ENCODE peak calls at places on chromosomes 3 and 15, in seven cellular contexts. V, Q, S, W, Y, I and G are unnamed samples.
A peak's percentile ranks its signal among the peaks of the same experiment; 100 is the strongest.

GRCh38 chr3:49666592-49666991 is 7.6 kb upstream of the APEH start:
- DNase-seq in I (no peak), Y (no peak), S (no peak), W (no peak), Q (no peak), V (no peak), G (no peak)

GRCh38 chr15:25990245-25990644 is 127.1 kb upstream of the ATP10A start:
- DNase-seq in W (no peak), S (no peak), I (no peak), Q (no peak), Y (no peak), V (no peak), G (no peak)

GRCh38 chr3:132326251-132326650 is 9.0 kb downstream of the ACP3 start:
- DNase-seq in V (no peak), W (no peak), Y (no peak), I (no peak), Q (no peak), S (no peak), G (no peak)

GRCh38 chr3:197135212-197135611 is 105.6 kb upstream of the MELTF start:
- DNase-seq in W (no peak), I (no peak), Q (no peak), V (no peak), S (peak; percentile 41), Y (no peak), G (peak; percentile 29)

GRCh38 chr15:33007295-33007855 is 187.1 kb downstream of the FMN1 start:
- DNase-seq in Y (peak; percentile 35), V (peak; percentile 35), I (no peak), Q (no peak), S (peak; percentile 17), W (peak; percentile 24), G (peak; percentile 28)

GRCh38 chr15:69909719-69910444 is 187.8 kb downstream of the TLE3 start:
- DNase-seq in Q (no peak), I (no peak), Y (no peak), W (no peak), S (no peak), V (peak; percentile 3), G (no peak)

GRCh38 chr3:183518446-183519185 is 36.9 kb downstream of the KLHL6 start:
- DNase-seq in W (no peak), Y (no peak), S (no peak), V (no peak), I (peak; percentile 57), Q (no peak), G (no peak)

GRCh38 chr3:134645515-134645914 is 5.3 kb downstream of the KY start:
- DNase-seq in Q (no peak), W (no peak), I (no peak), Y (no peak), S (no peak), V (no peak), G (no peak)

GRCh38 chr15:96448923-96449322 is 118.4 kb downstream of the NR2F2 start:
- DNase-seq in Y (no peak), S (no peak), I (no peak), W (no peak), V (no peak), Q (no peak), G (no peak)

GRCh38 chr3:48820626-48821324 is 26.9 kb downstream of the PRKAR2A start:
- DNase-seq in Q (no peak), I (no peak), S (no peak), V (no peak), Y (peak; percentile 72), W (no peak), G (peak; percentile 84)

GRCh38 chr3:175374705-175375104 is 515.6 kb downstream of the NAALADL2 start:
- DNase-seq in Q (no peak), S (no peak), Y (no peak), V (no peak), W (no peak), I (no peak), G (no peak)
- H3K4me1 ChIP-seq in Q (no peaks in the 10 kb centered on the region), S (no peaks in the 10 kb centered on the region), Y (peaks cover 2% of the 10 kb centered on the region), V (no peaks in the 10 kb centered on the region), W (no peaks in the 10 kb centered on the region), I (no peaks in the 10 kb centered on the region), G (no peaks in the 10 kb centered on the region)

GRCh38 chr15:92917606-92918407 is 17.7 kb downstream of the CHD2 start:
- DNase-seq in Q (peak; percentile 93), I (peak; percentile 94), V (peak; percentile 90), S (peak; percentile 86), W (peak; percentile 96), Y (peak; percentile 93), G (peak; percentile 98)

GRCh38 chr15:92915766-92916435 is 15.8 kb downstream of the CHD2 start:
- DNase-seq in S (no peak), V (no peak), I (no peak), Y (peak; percentile 47), Q (no peak), W (no peak), G (peak; percentile 55)

GRCh38 chr15:92914103-92914499 is 14.0 kb downstream of the CHD2 start:
- DNase-seq in Q (no peak), S (no peak), W (no peak), V (no peak), Y (no peak), I (no peak), G (no peak)

GRCh38 chr15:92910451-92910850 is 10.3 kb downstream of the CHD2 start:
- DNase-seq in I (no peak), Y (no peak), Q (no peak), S (no peak), W (no peak), V (no peak), G (no peak)

DNA sequence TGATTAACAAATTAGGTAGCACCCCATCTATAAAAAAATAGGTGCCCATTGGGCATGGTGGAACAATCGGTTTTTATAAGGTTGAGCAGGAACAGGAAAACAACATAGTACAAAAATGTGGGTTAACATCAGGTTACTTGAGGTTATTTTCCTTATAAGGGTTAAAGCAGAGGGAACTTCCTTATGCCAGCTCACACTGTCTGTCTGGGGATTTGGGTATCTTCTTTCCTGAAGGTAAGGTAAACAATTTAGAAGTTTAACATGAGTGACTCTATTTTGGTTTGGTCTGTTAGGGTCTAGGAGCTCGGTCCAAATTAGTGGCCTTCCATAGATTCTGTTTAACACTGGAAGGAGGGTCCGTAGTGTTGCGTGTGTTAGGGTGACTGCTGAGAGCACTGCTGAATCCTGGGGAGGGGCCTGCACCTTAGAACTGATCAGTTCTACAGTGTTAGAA is 14.7 kb downstream of the CHD2 start:
- DNase-seq in S (peak; percentile 39), I (no peak), Q (no peak), V (no peak), W (no peak), Y (no peak), G (no peak)
- H3K4me1 ChIP-seq in S (peaks cover 32% of the 10 kb centered on the region), I (peaks cover 7% of the 10 kb centered on the region), Q (peaks cover 84% of the 10 kb centered on the region), V (peaks cover 90% of the 10 kb centered on the region), W (peaks cover 30% of the 10 kb centered on the region), Y (peaks cover 26% of the 10 kb centered on the region), G (peaks cover 37% of the 10 kb centered on the region)

DNA sequence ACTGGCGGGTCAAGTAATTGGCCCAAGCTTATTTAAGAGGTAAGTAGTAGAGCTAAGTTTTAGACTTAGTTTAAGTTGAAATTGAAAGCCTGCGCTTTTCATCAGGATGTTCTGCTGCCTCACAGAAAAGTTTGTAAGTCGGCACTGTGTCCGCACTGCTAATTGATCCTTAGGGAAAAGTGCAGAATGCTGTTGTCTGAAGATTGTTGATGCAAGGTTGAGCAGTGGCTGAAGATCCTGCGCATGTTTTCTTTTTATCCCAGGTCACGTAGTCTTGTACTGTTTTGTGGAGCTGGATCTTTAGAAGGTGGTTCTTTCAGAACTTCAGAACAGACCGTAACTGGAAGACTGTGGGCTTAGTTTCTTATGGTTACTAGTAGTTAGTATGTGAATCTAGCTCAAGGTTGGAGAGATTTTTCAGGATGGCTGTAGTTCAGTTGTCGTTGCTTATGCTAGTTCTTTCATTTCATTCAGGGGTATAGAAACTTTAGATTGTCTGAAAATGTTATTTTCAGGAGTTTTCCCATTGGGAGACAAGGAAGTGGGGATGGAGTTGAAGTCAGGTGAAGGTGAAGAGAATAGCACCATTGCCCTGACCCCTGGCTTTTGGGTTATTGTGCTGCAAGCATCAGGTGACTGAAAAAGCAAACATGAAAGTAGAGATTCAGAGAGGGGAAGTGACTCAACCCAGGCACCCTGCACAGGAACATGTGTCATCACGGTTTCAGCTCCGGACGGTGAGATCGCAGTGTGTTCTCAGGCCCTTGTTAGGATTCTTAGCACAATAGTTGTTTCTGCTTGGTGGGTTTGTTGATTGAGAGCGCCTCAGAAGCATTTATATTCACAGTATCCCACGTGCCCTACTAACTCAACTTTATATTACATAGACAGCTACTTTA is 32.8 kb downstream of the AKAP13 start:
- DNase-seq in V (peak; percentile 88), S (peak; percentile 98), W (peak; percentile 74), Y (peak; percentile 95), I (no peak), Q (peak; percentile 80), G (peak; percentile 98)
- H3K4me1 ChIP-seq in V (peaks cover 58% of the 10 kb centered on the region), S (peaks cover 44% of the 10 kb centered on the region), W (peaks cover 44% of the 10 kb centered on the region), Y (peaks cover 6% of the 10 kb centered on the region), I (peaks cover 14% of the 10 kb centered on the region), Q (peaks cover 27% of the 10 kb centered on the region), G (peaks cover 38% of the 10 kb centered on the region)

GRCh38 chr3:157981819-157982218 is 124.4 kb downstream of the SHOX2 start:
- DNase-seq in V (no peak), I (no peak), Q (no peak), S (peak; percentile 68), W (no peak), Y (no peak), G (no peak)
- H3K4me1 ChIP-seq in V (no peaks in the 10 kb centered on the region), I (no peaks in the 10 kb centered on the region), Q (no peaks in the 10 kb centered on the region), S (no peaks in the 10 kb centered on the region), W (no peaks in the 10 kb centered on the region), Y (no peaks in the 10 kb centered on the region), G (no peaks in the 10 kb centered on the region)

GRCh38 chr15:101193781-101194180 is 58.1 kb downstream of the CHSY1 start:
- DNase-seq in I (no peak), Y (no peak), W (no peak), V (no peak), S (no peak), Q (no peak), G (no peak)
- H3K4me1 ChIP-seq in I (peaks cover 6% of the 10 kb centered on the region), Y (peaks cover 49% of the 10 kb centered on the region), W (peaks cover 25% of the 10 kb centered on the region), V (peaks cover 3% of the 10 kb centered on the region), S (peaks cover 13% of the 10 kb centered on the region), Q (peaks cover 30% of the 10 kb centered on the region), G (peaks cover 11% of the 10 kb centered on the region)